ENCODE peak calls at places on chromosomes 4 and X, in six cellular contexts. One of them, this sample, is unnamed.

GRCh38 chr4:89838005-89838404 is 1.0 kb upstream of the SNCA start:
- DNase-seq in suprapubic skin: no peak
- DNase-seq in sigmoid colon: no peak
- DNase-seq in tibial nerve: no peak
- DNase-seq in ovary: no peak
- DNase-seq in H1: no peak
- DNase-seq in this sample: no peak

GRCh38 chr4:153260553-153261306 is 56.5 kb downstream of the TRIM2 start:
- DNase-seq in suprapubic skin: no peak
- DNase-seq in sigmoid colon: no peak
- DNase-seq in tibial nerve: no peak
- DNase-seq in ovary: no peak
- DNase-seq in H1: no peak
- DNase-seq in this sample: no peak

GRCh38 chr4:7381221-7381889 is 53.4 kb downstream of the PSAPL1 start:
- DNase-seq in suprapubic skin: peak; percentile 52
- DNase-seq in sigmoid colon: peak; percentile 50
- DNase-seq in tibial nerve: no peak
- DNase-seq in ovary: peak; percentile 20
- DNase-seq in H1: no peak
- DNase-seq in this sample: peak; percentile 16

GRCh38 chrX:41933546-41933945 is 10.2 kb upstream of the CASK start:
- DNase-seq in suprapubic skin: no peak
- DNase-seq in sigmoid colon: no peak
- DNase-seq in tibial nerve: no peak
- DNase-seq in ovary: no peak
- DNase-seq in H1: no peak
- DNase-seq in this sample: no peak

GRCh38 chrX:45781901-45782553 is 581.4 kb upstream of the DIPK2B start:
- DNase-seq in suprapubic skin: no peak
- DNase-seq in sigmoid colon: no peak
- DNase-seq in tibial nerve: no peak
- DNase-seq in ovary: no peak
- DNase-seq in H1: no peak
- DNase-seq in this sample: no peak

GRCh38 chr4:139834210-139834609 is 168.6 kb downstream of the MGST2 start:
- DNase-seq in suprapubic skin: no peak
- DNase-seq in sigmoid colon: no peak
- DNase-seq in tibial nerve: no peak
- DNase-seq in ovary: no peak
- DNase-seq in H1: no peak
- DNase-seq in this sample: no peak

GRCh38 chr4:181330654-181331595 is 912.3 kb upstream of the TENM3 start:
- DNase-seq in suprapubic skin: no peak
- DNase-seq in sigmoid colon: no peak
- DNase-seq in tibial nerve: no peak
- DNase-seq in ovary: no peak
- DNase-seq in H1: no peak
- DNase-seq in this sample: no peak

GRCh38 chr4:89204624-89205023 is 93.3 kb downstream of the TIGD2 start:
- DNase-seq in suprapubic skin: no peak
- DNase-seq in sigmoid colon: no peak
- DNase-seq in tibial nerve: no peak
- DNase-seq in ovary: no peak
- DNase-seq in H1: no peak
- DNase-seq in this sample: no peak

GRCh38 chr4:153244969-153245368 is 40.7 kb downstream of the TRIM2 start:
- DNase-seq in suprapubic skin: no peak
- DNase-seq in sigmoid colon: no peak
- DNase-seq in tibial nerve: no peak
- DNase-seq in ovary: no peak
- DNase-seq in H1: no peak
- DNase-seq in this sample: peak; percentile 44

GRCh38 chr4:108168672-108169562 is at the start of gene LEF1:
- DNase-seq in suprapubic skin: no peak
- DNase-seq in sigmoid colon: no peak
- DNase-seq in tibial nerve: peak; percentile 17
- DNase-seq in ovary: peak; percentile 37
- DNase-seq in H1: peak; percentile 49
- DNase-seq in this sample: peak; percentile 34

GRCh38 chr4:130147618-130148017 is 1051.7 kb downstream of the C4orf33 start:
- DNase-seq in suprapubic skin: no peak
- DNase-seq in sigmoid colon: no peak
- DNase-seq in tibial nerve: no peak
- DNase-seq in ovary: no peak
- DNase-seq in H1: no peak
- DNase-seq in this sample: no peak

GRCh38 chr4:146485968-146486367 is 35.8 kb downstream of the SLC10A7 start:
- DNase-seq in suprapubic skin: no peak
- DNase-seq in sigmoid colon: no peak
- DNase-seq in tibial nerve: no peak
- DNase-seq in ovary: no peak
- DNase-seq in H1: no peak
- DNase-seq in this sample: no peak

GRCh38 chrX:69229436-69229835 is 64.2 kb upstream of the PJA1 start:
- DNase-seq in suprapubic skin: no peak
- DNase-seq in sigmoid colon: no peak
- DNase-seq in tibial nerve: no peak
- DNase-seq in ovary: no peak
- DNase-seq in H1: no peak
- DNase-seq in this sample: no peak

GRCh38 chrX:69221239-69222102 is 56.2 kb upstream of the PJA1 start:
- DNase-seq in suprapubic skin: no peak
- DNase-seq in sigmoid colon: peak; percentile 38
- DNase-seq in tibial nerve: no peak
- DNase-seq in ovary: no peak
- DNase-seq in H1: no peak
- DNase-seq in this sample: no peak

GRCh38 chrX:69231903-69232302 is 66.7 kb upstream of the PJA1 start:
- DNase-seq in suprapubic skin: no peak
- DNase-seq in sigmoid colon: no peak
- DNase-seq in tibial nerve: no peak
- DNase-seq in ovary: no peak
- DNase-seq in H1: no peak
- DNase-seq in this sample: no peak

GRCh38 chrX:69222103-69223090 is 57.1 kb upstream of the PJA1 start:
- DNase-seq in suprapubic skin: no peak
- DNase-seq in sigmoid colon: peak; percentile 83
- DNase-seq in tibial nerve: peak; percentile 75
- DNase-seq in ovary: peak; percentile 80
- DNase-seq in H1: peak; percentile 73
- DNase-seq in this sample: peak; percentile 68

GRCh38 chrX:69226459-69227158 is 61.4 kb upstream of the PJA1 start:
- DNase-seq in suprapubic skin: no peak
- DNase-seq in sigmoid colon: no peak
- DNase-seq in tibial nerve: no peak
- DNase-seq in ovary: no peak
- DNase-seq in H1: no peak
- DNase-seq in this sample: no peak
- H3K27me3 ChIP-seq in suprapubic skin: no peaks in the 10 kb centered on the region
- H3K27me3 ChIP-seq in sigmoid colon: no peaks in the 10 kb centered on the region
- H3K27me3 ChIP-seq in tibial nerve: no peaks in the 10 kb centered on the region
- H3K27me3 ChIP-seq in ovary: no peaks in the 10 kb centered on the region
- H3K27me3 ChIP-seq in H1: peaks cover 10% of the 10 kb centered on the region
- H3K27me3 ChIP-seq in this sample: no peaks in the 10 kb centered on the region

DNA sequence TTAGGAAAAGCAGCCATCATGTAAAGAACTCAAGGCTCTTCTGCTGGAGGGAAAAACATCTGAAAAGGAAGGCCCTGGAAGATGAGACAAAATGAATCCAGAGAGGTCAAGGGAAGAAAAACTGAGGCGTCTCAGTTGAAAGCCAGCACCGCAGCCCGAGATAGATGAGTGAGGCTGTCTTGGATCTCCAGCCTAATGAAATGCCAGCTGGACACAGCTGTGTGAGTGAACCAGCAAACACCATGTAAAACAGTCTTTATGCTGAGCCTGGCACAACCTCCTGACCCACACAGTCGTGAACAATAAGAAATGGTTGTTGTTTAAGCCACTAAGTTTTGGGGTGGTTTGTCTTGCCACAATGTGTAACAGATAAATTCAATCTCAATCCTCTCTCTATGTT is 48.6 kb upstream of the RASL11B start:
- DNase-seq in suprapubic skin: no peak
- DNase-seq in sigmoid colon: no peak
- DNase-seq in tibial nerve: no peak
- DNase-seq in ovary: no peak
- DNase-seq in H1: no peak
- DNase-seq in this sample: no peak
- H3K4me3 ChIP-seq in suprapubic skin: no peak overlapping the region
- H3K4me3 ChIP-seq in sigmoid colon: no peak overlapping the region
- H3K4me3 ChIP-seq in tibial nerve: no peak overlapping the region
- H3K4me3 ChIP-seq in ovary: no peak overlapping the region
- H3K4me3 ChIP-seq in H1: no peak overlapping the region
- H3K4me3 ChIP-seq in this sample: no peak overlapping the region

GRCh38 chr4:86769794-86770193 is 79.4 kb downstream of the SLC10A6 start:
- DNase-seq in suprapubic skin: no peak
- DNase-seq in sigmoid colon: no peak
- DNase-seq in tibial nerve: no peak
- DNase-seq in ovary: no peak
- DNase-seq in H1: no peak
- DNase-seq in this sample: no peak

GRCh38 chr4:86775061-86775460 is 74.1 kb downstream of the SLC10A6 start:
- DNase-seq in suprapubic skin: no peak
- DNase-seq in sigmoid colon: no peak
- DNase-seq in tibial nerve: no peak
- DNase-seq in ovary: no peak
- DNase-seq in H1: no peak
- DNase-seq in this sample: no peak

DNA sequence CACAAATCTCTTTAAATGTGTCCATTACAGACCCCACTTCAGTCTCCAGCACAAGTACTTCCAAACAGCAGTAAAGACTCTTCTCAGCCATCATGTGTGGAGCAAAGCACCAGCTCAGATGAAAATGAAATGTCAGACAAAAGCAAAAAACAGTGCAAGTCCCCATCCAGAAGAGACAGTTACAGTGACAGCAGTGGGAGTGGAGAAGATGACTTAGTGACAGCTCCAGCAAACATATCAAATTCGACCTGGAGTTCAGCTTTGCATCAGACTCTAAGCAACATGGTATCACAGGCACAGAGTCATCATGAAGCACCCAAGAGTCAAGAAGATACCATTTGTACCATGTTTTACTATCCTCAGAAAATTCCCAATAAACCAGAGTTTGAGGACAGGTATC is 78.0 kb downstream of the SLC10A6 start:
- DNase-seq in suprapubic skin: no peak
- DNase-seq in sigmoid colon: no peak
- DNase-seq in tibial nerve: no peak
- DNase-seq in ovary: no peak
- DNase-seq in H1: no peak
- DNase-seq in this sample: no peak
- TF ChIP-seq EP300 in suprapubic skin: no peak
- TF ChIP-seq EP300 in sigmoid colon: no peak
- TF ChIP-seq EP300 in tibial nerve: no peak
- TF ChIP-seq EP300 in ovary: no peak
- TF ChIP-seq EP300 in H1: no peak
- TF ChIP-seq EP300 in this sample: no peak

DNA sequence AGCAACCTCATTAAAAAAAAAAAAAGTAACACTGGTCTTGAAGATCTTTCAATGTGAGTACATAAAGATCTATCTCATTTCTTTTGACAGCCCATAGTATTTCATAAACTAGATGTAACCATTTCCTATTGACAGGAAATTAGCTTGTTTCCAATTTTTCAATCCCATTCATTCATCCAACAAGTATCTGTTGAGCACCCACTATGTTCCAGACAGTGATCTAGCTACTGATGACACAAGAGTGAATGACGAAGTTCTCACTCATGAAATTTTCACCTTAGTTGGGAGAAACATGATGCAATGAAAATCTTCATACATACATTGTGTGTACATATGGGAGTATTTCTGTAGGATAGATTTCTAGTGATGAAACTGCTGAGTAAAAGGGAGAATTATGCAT is 1.7 kb downstream of the CD38 start:
- DNase-seq in suprapubic skin: no peak
- DNase-seq in sigmoid colon: no peak
- DNase-seq in tibial nerve: no peak
- DNase-seq in ovary: no peak
- DNase-seq in H1: no peak
- DNase-seq in this sample: no peak
- H3K27me3 ChIP-seq in suprapubic skin: peaks cover 9% of the 10 kb centered on the region
- H3K27me3 ChIP-seq in sigmoid colon: no peaks in the 10 kb centered on the region
- H3K27me3 ChIP-seq in tibial nerve: no peaks in the 10 kb centered on the region
- H3K27me3 ChIP-seq in ovary: no peaks in the 10 kb centered on the region
- H3K27me3 ChIP-seq in H1: peaks cover 28% of the 10 kb centered on the region
- H3K27me3 ChIP-seq in this sample: no peaks in the 10 kb centered on the region

DNA sequence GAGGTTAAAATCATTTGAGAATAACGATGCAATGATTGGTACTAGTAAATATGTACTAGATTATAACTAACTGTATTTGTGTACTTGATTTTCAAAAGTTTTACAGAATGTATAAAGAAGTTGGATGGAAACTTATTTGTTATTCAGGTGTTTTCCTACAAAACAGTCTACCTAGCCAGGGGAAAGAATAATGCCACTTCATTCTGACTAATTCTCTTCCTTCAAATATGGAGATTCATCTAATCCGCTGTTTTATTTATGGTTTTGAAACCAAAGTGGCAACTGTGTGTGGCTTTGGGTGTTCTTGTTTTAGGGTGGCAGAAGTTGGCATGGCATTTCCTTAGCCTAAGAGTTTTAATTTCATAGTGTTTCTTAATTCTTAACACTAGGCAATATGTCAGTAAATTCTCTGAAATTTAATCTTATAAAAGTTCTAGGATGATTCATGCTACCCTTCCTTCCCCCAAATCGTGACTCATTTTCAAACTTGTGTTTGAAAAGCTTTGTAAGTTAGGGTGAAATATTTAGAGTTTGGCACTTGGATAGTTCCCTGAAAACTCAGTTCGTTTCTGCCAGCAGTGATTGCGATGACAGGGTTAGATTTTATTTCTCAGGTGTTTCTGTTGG is 62.6 kb downstream of the DCLK2 start:
- DNase-seq in suprapubic skin: no peak
- DNase-seq in sigmoid colon: no peak
- DNase-seq in tibial nerve: no peak
- DNase-seq in ovary: no peak
- DNase-seq in H1: no peak
- DNase-seq in this sample: no peak
- H3K4me3 ChIP-seq in suprapubic skin: no peak overlapping the region
- H3K4me3 ChIP-seq in sigmoid colon: no peak overlapping the region
- H3K4me3 ChIP-seq in tibial nerve: no peak overlapping the region
- H3K4me3 ChIP-seq in ovary: no peak overlapping the region
- H3K4me3 ChIP-seq in H1: no peak overlapping the region
- H3K4me3 ChIP-seq in this sample: no peak overlapping the region

GRCh38 chr4:38188631-38189101 is 228.5 kb downstream of the PTTG2 start:
- DNase-seq in suprapubic skin: no peak
- DNase-seq in sigmoid colon: no peak
- DNase-seq in tibial nerve: no peak
- DNase-seq in ovary: no peak
- DNase-seq in H1: no peak
- DNase-seq in this sample: peak; percentile 64
- TF ChIP-seq EP300 in suprapubic skin: no peak
- TF ChIP-seq EP300 in sigmoid colon: no peak
- TF ChIP-seq EP300 in tibial nerve: no peak
- TF ChIP-seq EP300 in ovary: no peak
- TF ChIP-seq EP300 in H1: no peak
- TF ChIP-seq EP300 in this sample: no peak